ENCODE peak calls at places on chromosomes 7 and 10, in four cellular contexts. One of them, this sample, is unnamed.

GRCh38 chr10:119189811-119190282 is 11.2 kb upstream of the PRDX3 start:
- DNase-seq in transverse colon: no peak
- DNase-seq in prostate gland: no peak
- DNase-seq in HepG2: peak; percentile 71
- DNase-seq in this sample: no peak

GRCh38 chr10:103660364-103661197 is 167.1 kb downstream of the NEURL1 start:
- DNase-seq in transverse colon: no peak
- DNase-seq in prostate gland: peak; percentile 26
- DNase-seq in HepG2: peak; percentile 71
- DNase-seq in this sample: peak; percentile 88

GRCh38 chr7:54995631-54996340 is 23.0 kb upstream of the EGFR start:
- DNase-seq in transverse colon: no peak
- DNase-seq in prostate gland: peak; percentile 61
- DNase-seq in HepG2: peak; percentile 39
- DNase-seq in this sample: no peak

GRCh38 chr7:26618458-26618857 is 245.9 kb downstream of the SKAP2 start:
- DNase-seq in transverse colon: no peak
- DNase-seq in prostate gland: no peak
- DNase-seq in HepG2: peak; percentile 5
- DNase-seq in this sample: no peak

GRCh38 chr10:101579516-101579870 is 8.6 kb downstream of the POLL start:
- DNase-seq in transverse colon: no peak
- DNase-seq in prostate gland: no peak
- DNase-seq in HepG2: no peak
- DNase-seq in this sample: no peak

GRCh38 chr10:88198023-88198422 is 334.6 kb downstream of the PTEN start:
- DNase-seq in transverse colon: no peak
- DNase-seq in prostate gland: no peak
- DNase-seq in HepG2: no peak
- DNase-seq in this sample: no peak

GRCh38 chr10:29022513-29022912 is 266.4 kb upstream of the LYZL1 start:
- DNase-seq in transverse colon: no peak
- DNase-seq in prostate gland: no peak
- DNase-seq in HepG2: peak; percentile 31
- DNase-seq in this sample: no peak

GRCh38 chr10:124530816-124531215 is 69.2 kb downstream of the LHPP start:
- DNase-seq in transverse colon: no peak
- DNase-seq in prostate gland: no peak
- DNase-seq in HepG2: no peak
- DNase-seq in this sample: no peak

GRCh38 chr10:77592946-77593636 is 44.5 kb downstream of the KCNMA1 start:
- DNase-seq in transverse colon: peak; percentile 30
- DNase-seq in prostate gland: no peak
- DNase-seq in HepG2: no peak
- DNase-seq in this sample: no peak

GRCh38 chr7:100575206-100575631 is 1.5 kb upstream of the SAP25 start:
- DNase-seq in transverse colon: no peak
- DNase-seq in prostate gland: no peak
- DNase-seq in HepG2: no peak
- DNase-seq in this sample: no peak

GRCh38 chr7:100572949-100573675 is 588 bp downstream of the SAP25 start:
- DNase-seq in transverse colon: no peak
- DNase-seq in prostate gland: no peak
- DNase-seq in HepG2: no peak
- DNase-seq in this sample: no peak

GRCh38 chr7:100574362-100575205 is 884 bp upstream of the SAP25 start:
- DNase-seq in transverse colon: no peak
- DNase-seq in prostate gland: no peak
- DNase-seq in HepG2: no peak
- DNase-seq in this sample: no peak

GRCh38 chr7:100572281-100572948 is 1.3 kb downstream of the SAP25 start:
- DNase-seq in transverse colon: no peak
- DNase-seq in prostate gland: no peak
- DNase-seq in HepG2: no peak
- DNase-seq in this sample: no peak

DNA sequence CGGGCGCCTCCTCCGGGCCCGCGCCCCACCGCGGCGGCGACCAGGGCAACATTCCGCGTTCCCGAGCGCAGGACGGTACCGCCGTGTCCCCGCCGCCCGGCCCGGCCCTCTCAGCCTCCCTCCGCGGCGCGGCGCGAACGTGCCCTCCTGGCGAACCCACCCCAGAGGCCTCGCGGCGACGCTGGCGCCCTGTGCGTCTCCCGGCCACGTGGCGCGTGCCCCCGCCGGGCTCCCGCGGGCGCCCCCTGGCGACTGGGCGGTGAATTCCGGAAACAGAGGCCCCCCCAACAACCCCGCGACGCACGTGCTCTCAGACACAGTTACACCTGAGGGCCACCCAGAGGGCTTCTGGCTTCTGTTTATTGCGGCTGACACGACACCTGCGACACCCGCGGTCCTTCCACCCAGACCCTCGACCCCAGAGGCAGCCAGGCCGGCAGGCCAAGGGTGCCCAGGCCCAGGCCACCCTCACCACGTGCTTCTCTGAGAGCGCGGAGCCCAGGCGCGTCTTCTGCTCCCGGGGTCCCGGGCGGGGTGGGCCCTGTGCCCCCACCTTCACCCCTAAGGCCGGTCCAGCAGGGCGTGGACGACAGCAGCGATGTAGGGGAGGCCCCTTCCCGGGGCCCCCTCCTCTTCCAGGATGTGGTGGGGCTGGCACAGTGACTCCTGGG is at the start of gene SAP25:
- DNase-seq in transverse colon: no peak
- DNase-seq in prostate gland: no peak
- DNase-seq in HepG2: no peak
- DNase-seq in this sample: peak; percentile 85
- TF ChIP-seq CTCF in transverse colon: no peak
- TF ChIP-seq CTCF in prostate gland: no peak
- TF ChIP-seq CTCF in HepG2: peak; percentile 46
- TF ChIP-seq CTCF in this sample: no peak

GRCh38 chr7:102260856-102261255 is 25.8 kb upstream of the SH2B2 start:
- DNase-seq in transverse colon: no peak
- DNase-seq in prostate gland: no peak
- DNase-seq in HepG2: no peak
- DNase-seq in this sample: no peak
- TF ChIP-seq POLR2AphosphoS5 in transverse colon: no peak
- TF ChIP-seq POLR2AphosphoS5 in prostate gland: no peak
- TF ChIP-seq POLR2AphosphoS5 in HepG2: no peak
- TF ChIP-seq POLR2AphosphoS5 in this sample: no peak

GRCh38 chr10:43785252-43785651 is 136.6 kb upstream of the ZNF32 start:
- DNase-seq in transverse colon: no peak
- DNase-seq in prostate gland: no peak
- DNase-seq in HepG2: peak; percentile 21
- DNase-seq in this sample: no peak
- TF ChIP-seq CTCF in transverse colon: no peak
- TF ChIP-seq CTCF in prostate gland: no peak
- TF ChIP-seq CTCF in HepG2: peak; percentile 20
- TF ChIP-seq CTCF in this sample: no peak

GRCh38 chr10:919481-919880 is 12.0 kb downstream of the LARP4B start:
- DNase-seq in transverse colon: no peak
- DNase-seq in prostate gland: no peak
- DNase-seq in HepG2: no peak
- DNase-seq in this sample: no peak
- TF ChIP-seq POLR2AphosphoS5 in transverse colon: no peak
- TF ChIP-seq POLR2AphosphoS5 in prostate gland: no peak
- TF ChIP-seq POLR2AphosphoS5 in HepG2: no peak
- TF ChIP-seq POLR2AphosphoS5 in this sample: no peak

GRCh38 chr10:31154996-31155395 is 123.3 kb upstream of the ZNF438 start:
- DNase-seq in transverse colon: no peak
- DNase-seq in prostate gland: no peak
- DNase-seq in HepG2: no peak
- DNase-seq in this sample: no peak

GRCh38 chr10:31153692-31154091 is 122.0 kb upstream of the ZNF438 start:
- DNase-seq in transverse colon: no peak
- DNase-seq in prostate gland: no peak
- DNase-seq in HepG2: no peak
- DNase-seq in this sample: no peak

GRCh38 chr10:31152421-31153133 is 120.9 kb upstream of the ZNF438 start:
- DNase-seq in transverse colon: no peak
- DNase-seq in prostate gland: no peak
- DNase-seq in HepG2: no peak
- DNase-seq in this sample: no peak

GRCh38 chr10:31158000-31158658 is 126.5 kb upstream of the ZNF438 start:
- DNase-seq in transverse colon: no peak
- DNase-seq in prostate gland: no peak
- DNase-seq in HepG2: no peak
- DNase-seq in this sample: no peak

GRCh38 chr10:31157125-31157983 is 125.7 kb upstream of the ZNF438 start:
- DNase-seq in transverse colon: peak; percentile 30
- DNase-seq in prostate gland: peak; percentile 40
- DNase-seq in HepG2: no peak
- DNase-seq in this sample: peak; percentile 57
- TF ChIP-seq CTCF in transverse colon: no peak
- TF ChIP-seq CTCF in prostate gland: no peak
- TF ChIP-seq CTCF in HepG2: no peak
- TF ChIP-seq CTCF in this sample: no peak

GRCh38 chr7:1741751-1742554 is 71.9 kb downstream of the ELFN1 start:
- DNase-seq in transverse colon: peak; percentile 20
- DNase-seq in prostate gland: no peak
- DNase-seq in HepG2: no peak
- DNase-seq in this sample: no peak
- TF ChIP-seq POLR2AphosphoS5 in transverse colon: no peak
- TF ChIP-seq POLR2AphosphoS5 in prostate gland: no peak
- TF ChIP-seq POLR2AphosphoS5 in HepG2: no peak
- TF ChIP-seq POLR2AphosphoS5 in this sample: no peak

GRCh38 chr7:79244482-79244881 is 209.0 kb downstream of the MAGI2 start:
- DNase-seq in transverse colon: no peak
- DNase-seq in prostate gland: no peak
- DNase-seq in HepG2: no peak
- DNase-seq in this sample: no peak

GRCh38 chr7:79240413-79240812 is 213.1 kb downstream of the MAGI2 start:
- DNase-seq in transverse colon: no peak
- DNase-seq in prostate gland: no peak
- DNase-seq in HepG2: no peak
- DNase-seq in this sample: no peak

GRCh38 chr7:79241288-79242055 is 212.0 kb downstream of the MAGI2 start:
- DNase-seq in transverse colon: no peak
- DNase-seq in prostate gland: no peak
- DNase-seq in HepG2: no peak
- DNase-seq in this sample: no peak

GRCh38 chr7:79245623-79246249 is 207.7 kb downstream of the MAGI2 start:
- DNase-seq in transverse colon: no peak
- DNase-seq in prostate gland: no peak
- DNase-seq in HepG2: peak; percentile 3
- DNase-seq in this sample: peak; percentile 22
- TF ChIP-seq CTCF in transverse colon: no peak
- TF ChIP-seq CTCF in prostate gland: no peak
- TF ChIP-seq CTCF in HepG2: peak; percentile 42
- TF ChIP-seq CTCF in this sample: no peak

DNA sequence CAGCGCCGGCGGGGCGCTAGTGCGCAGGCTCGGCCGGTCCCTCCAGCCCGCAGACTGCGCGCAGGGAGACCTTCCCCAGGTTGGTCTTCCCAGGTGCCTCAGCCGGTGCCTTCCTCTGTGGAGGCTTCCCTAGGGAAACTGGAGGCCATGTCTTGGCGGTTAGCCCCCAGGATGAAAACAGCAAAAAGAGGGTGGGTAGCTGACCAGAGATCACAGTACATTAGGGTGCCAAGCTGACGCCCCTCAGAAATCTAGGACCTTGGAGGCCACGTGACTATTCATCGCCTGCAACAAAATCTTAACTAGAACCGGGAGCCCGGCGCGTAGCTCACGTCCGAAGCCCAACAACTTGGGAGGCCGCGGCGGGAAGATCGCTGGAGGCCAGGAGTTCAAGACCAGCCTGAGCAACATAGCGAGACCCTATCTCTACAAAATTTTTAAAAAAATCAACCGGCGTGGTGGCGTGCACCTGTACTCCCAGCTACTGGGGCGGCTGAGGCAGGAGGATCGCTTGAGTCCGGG is 327 bp upstream of the FIS1 start:
- DNase-seq in transverse colon: no peak
- DNase-seq in prostate gland: no peak
- DNase-seq in HepG2: no peak
- DNase-seq in this sample: no peak
- TF ChIP-seq POLR2AphosphoS5 in transverse colon: no peak
- TF ChIP-seq POLR2AphosphoS5 in prostate gland: no peak
- TF ChIP-seq POLR2AphosphoS5 in HepG2: peak; percentile 60
- TF ChIP-seq POLR2AphosphoS5 in this sample: no peak

DNA sequence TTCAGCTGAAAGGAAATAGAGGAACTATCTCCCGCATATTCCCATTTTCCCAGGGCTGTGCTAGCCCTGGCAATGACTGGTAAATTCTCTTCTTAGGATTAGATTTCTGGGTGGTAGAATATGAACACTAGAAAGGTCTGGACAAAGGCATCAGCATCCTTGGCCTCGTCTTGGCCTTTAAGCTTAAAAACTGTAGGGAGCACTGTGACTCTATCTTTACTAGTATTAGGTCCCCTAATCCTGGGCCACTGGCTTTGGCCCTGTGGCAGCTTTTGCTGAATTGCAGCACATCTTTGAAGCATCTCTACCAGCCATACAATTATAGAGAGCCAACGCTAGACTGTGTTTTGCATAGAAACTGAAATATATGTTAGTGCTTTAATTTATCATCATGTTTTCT is 41.5 kb upstream of the EBLN1 start:
- DNase-seq in transverse colon: no peak
- DNase-seq in prostate gland: no peak
- DNase-seq in HepG2: no peak
- DNase-seq in this sample: no peak
- TF ChIP-seq CTCF in transverse colon: no peak
- TF ChIP-seq CTCF in prostate gland: no peak
- TF ChIP-seq CTCF in HepG2: no peak
- TF ChIP-seq CTCF in this sample: no peak